ENCODE peak calls at places on chromosomes 11 and 22, in four cellular contexts. Y is spleen, D is stomach, L is Panc1. E is an unnamed sample.

GRCh38 chr11:46341454-46341853 is 5.8 kb upstream of the DGKZ start:
- DNase-seq in Y (no peak), D (no peak), L (no peak), E (no peak)

GRCh38 chr11:92941676-92942571 is 27.5 kb upstream of the MTNR1B start:
- DNase-seq in Y (no peak), D (no peak), L (peak), E (no peak)

GRCh38 chr11:109076870-109077269 is 345.1 kb upstream of the C11orf87 start:
- DNase-seq in D (no peak), Y (no peak), L (no peak), E (no peak)

GRCh38 chr11:110121204-110121603 is 28.0 kb downstream of the ZC3H12C start:
- DNase-seq in Y (no peak), L (no peak), D (no peak), E (no peak)

GRCh38 chr11:116838321-116839084 is 1.1 kb upstream of the APOA1 start:
- DNase-seq in Y (no peak), D (no peak), L (no peak), E (no peak)

GRCh38 chr11:83827940-83828554 is 541.9 kb upstream of the CCDC90B start:
- DNase-seq in L (peak), Y (no peak), D (no peak), E (no peak)

GRCh38 chr11:10692716-10693115 is 839 bp downstream of the IRAG1 start:
- DNase-seq in Y (no peak), L (no peak), D (no peak), E (no peak)

GRCh38 chr11:69367211-69367964 is 73.4 kb downstream of the MYEOV start:
- DNase-seq in D (peak), Y (no peak), L (no peak), E (no peak)

GRCh38 chr11:65571940-65572339 is 398 bp upstream of the FAM89B start:
- DNase-seq in L (no peak), D (peak), Y (no peak), E (no peak)

GRCh38 chr11:47524200-47524874 is 28.6 kb downstream of the CELF1 start:
- DNase-seq in L (no peak), D (peak), Y (no peak), E (no peak)

GRCh38 chr11:76655466-76656086 is 15.0 kb downstream of the LRRC32 start:
- DNase-seq in Y (no peak), D (no peak), L (no peak), E (no peak)

GRCh38 chr22:36453266-36453607 is 28.2 kb downstream of the TXN2 start:
- DNase-seq in Y (no peak), L (no peak), D (no peak), E (no peak)

GRCh38 chr11:45180888-45181594 is 34.6 kb downstream of the PRDM11 start:
- DNase-seq in D (peak), L (no peak), Y (no peak), E (peak)

GRCh38 chr11:115530752-115531151 is 26.5 kb upstream of the CADM1 start:
- DNase-seq in Y (no peak), L (no peak), D (no peak), E (no peak)

GRCh38 chr11:86484164-86484794 is 109.6 kb downstream of the CCDC81 start:
- DNase-seq in D (no peak), Y (no peak), L (peak), E (no peak)

GRCh38 chr22:37229012-37229804 is 14.9 kb downstream of the RAC2 start:
- DNase-seq in D (no peak), Y (peak), L (peak), E (no peak)

GRCh38 chr11:77130763-77131513 is 2.9 kb downstream of the MYO7A start:
- DNase-seq in D (peak), Y (no peak), L (no peak), E (no peak)

GRCh38 chr11:118437046-118437735 is 899 bp downstream of the KMT2A start:
- DNase-seq in D (no peak), L (no peak), Y (peak), E (peak)

GRCh38 chr11:78465169-78465942 is 47.7 kb upstream of the GAB2 start:
- DNase-seq in D (no peak), L (no peak), Y (peak), E (no peak)
- TF ChIP-seq CTCF in D (no peak), L (no peak), Y (no peak), E (no peak)

GRCh38 chr11:130163346-130164220 is 4.0 kb downstream of the ST14 start:
- DNase-seq in Y (no peak), L (no peak), D (peak), E (no peak)
- H3K27ac ChIP-seq in Y (peak), L (peak), D (peak), E (peak)

DNA sequence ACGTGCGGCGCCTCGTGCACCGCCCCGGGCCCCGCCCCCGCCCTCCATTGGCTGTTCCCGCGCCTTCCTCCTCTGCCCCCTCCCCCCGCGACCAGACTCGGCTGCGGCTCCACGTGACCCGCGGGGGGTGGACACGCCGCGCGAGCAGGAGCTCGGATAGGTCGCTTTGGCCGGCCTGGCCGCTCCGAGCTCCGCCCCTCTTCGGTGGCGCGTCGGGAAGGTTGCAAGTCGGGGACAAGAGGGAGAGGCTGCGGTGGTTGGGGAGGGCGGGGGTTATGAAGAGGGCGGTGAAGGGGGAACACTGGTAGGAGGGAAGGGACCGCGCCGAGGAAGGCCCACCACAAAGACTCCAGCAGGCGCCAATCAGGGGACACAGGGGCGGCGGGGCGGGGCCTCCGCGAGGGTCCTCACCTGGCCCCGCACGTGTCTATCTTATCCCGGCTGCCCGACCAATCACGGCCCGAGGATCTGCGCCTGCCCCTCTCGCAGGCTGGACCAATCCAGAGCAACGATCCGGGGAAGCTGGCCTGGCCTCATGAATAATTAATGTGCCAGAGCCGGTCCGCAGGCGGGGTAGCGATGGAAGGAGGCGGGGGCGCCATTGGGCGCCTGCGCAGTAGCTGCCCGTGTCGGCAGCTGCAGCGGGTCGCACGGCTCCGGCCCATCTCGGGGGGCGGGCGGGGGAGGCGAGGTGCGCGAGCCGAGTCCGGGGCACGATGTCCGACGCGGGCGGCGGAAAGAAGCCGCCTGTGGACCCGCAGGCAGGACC is at the start of gene TEF:
- DNase-seq in Y (peak), D (peak), L (peak), E (peak)
- TF ChIP-seq POLR2AphosphoS5 in Y (peak), D (peak), L (no peak), E (peak)

DNA sequence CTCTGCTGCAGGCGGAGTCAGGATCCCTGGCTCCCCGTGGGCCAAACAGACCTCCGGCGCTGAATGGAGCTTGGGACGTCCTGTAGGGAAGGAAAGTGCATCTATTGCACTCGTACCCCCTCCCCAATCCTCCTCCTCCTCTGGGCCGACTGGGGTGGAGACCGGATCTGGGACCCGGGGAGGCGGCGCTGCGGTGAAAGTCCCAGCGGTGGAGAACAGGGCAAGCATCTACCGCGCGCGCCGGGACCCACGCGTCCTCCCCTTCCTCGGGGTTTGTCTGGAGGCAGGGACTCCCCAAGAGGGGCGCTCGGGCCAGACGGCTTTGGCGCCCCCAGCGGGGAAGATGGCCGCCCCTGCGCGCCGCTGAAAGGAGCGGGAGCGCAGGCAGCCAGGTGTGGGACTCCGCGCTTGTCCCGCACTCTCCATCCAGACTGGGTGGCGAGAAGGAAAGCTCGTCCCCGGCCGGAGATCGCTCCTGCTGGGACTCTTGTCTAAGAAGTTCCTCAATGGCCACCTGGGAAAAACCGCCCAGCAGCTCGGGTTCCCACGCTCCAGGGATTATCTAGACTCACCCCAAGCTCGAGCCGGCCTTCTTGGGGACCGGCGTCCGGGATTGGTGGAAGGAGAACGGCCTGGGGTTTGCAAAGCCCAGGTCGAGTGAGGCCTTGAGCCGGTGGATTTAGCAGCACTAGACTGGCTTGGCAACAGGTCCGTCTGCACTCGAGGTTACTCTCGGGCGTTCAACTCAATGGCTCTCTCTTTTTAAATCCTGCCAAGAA is 718 bp downstream of the FADS2 start:
- DNase-seq in L (no peak), Y (no peak), D (no peak), E (no peak)
- TF ChIP-seq CTCF in L (peak), Y (no peak), D (no peak), E (no peak)

DNA sequence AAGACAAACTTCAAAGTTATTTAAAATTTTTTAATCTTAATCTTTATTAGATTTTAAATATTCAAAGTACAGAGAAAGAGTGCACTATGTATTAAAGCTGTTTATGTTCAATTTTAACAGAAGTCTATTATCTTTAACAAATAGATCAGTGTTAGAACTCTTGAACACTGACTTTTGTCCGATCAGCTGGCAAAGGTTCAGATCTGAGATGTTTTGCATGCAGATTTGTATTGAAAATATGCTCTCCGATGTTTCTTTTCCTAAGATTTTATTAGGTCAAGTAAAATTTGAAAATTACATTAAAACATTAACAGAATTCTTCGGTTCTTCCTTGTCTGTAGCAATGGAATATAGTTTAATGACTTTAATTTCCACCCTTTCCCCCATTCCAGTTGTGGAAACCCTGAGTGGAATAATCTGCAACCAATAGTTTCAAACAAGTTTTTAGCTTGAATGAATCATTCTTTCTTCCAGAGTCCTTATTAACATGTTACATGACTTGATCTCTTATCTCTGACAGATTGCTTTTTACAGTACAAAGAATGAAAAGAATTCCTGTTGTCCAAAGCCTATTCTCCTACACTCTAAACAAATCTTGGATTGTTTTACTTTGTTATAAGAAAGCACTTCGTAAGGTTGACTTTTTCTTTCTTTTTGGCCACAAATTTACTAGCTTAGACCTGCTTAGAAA is 11.4 kb upstream of the TCP11L1 start:
- DNase-seq in L (no peak), D (no peak), Y (no peak), E (no peak)
- H3K27ac ChIP-seq in L (no peak), D (no peak), Y (no peak), E (no peak)

GRCh38 chr11:35740061-35740824 is 77.7 kb downstream of the TRIM44 start:
- DNase-seq in L (no peak), Y (no peak), D (no peak), E (no peak)
- TF ChIP-seq POLR2AphosphoS5 in L (no peak), Y (no peak), D (no peak), E (no peak)

GRCh38 chr11:125305346-125305745 is 140.8 kb downstream of the PKNOX2 start:
- DNase-seq in L (no peak), Y (no peak), D (no peak), E (no peak)
- TF ChIP-seq CTCF in L (no peak), Y (no peak), D (no peak), E (no peak)

DNA sequence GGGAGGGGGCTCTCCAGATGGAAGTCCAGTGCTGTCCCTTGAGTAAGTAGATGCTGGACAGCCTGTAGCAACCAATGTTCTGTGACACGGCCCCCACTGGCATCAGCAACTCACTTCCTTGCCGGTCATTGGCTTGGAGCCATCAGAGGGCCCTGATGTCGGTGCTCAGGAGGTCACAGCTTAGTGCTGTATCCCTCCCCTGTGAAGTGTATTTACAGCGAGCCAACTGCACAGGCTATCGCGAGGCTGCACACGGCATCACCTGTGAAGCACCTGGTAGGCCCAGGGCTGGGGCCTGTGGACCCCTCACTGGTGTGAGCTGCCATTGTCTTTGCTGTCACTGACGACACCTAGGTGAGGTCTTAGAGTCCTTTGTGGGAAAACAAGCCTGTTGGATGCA is 13.4 kb upstream of the ACR start:
- DNase-seq in Y (no peak), D (no peak), L (no peak), E (no peak)
- H3K27ac ChIP-seq in Y (no peak), D (no peak), L (no peak), E (no peak)

GRCh38 chr11:360326-361280 is 8.7 kb upstream of the B4GALNT4 start:
- DNase-seq in D (no peak), L (no peak), Y (peak), E (peak)

GRCh38 chr11:364991-365390 is 4.3 kb upstream of the B4GALNT4 start:
- DNase-seq in Y (peak), D (no peak), L (no peak), E (no peak)

GRCh38 chr11:362642-363442 is 6.5 kb upstream of the B4GALNT4 start:
- DNase-seq in Y (peak), L (no peak), D (no peak), E (no peak)

GRCh38 chr11:365831-366230 is 3.5 kb upstream of the B4GALNT4 start:
- DNase-seq in D (no peak), Y (peak), L (no peak), E (no peak)

DNA sequence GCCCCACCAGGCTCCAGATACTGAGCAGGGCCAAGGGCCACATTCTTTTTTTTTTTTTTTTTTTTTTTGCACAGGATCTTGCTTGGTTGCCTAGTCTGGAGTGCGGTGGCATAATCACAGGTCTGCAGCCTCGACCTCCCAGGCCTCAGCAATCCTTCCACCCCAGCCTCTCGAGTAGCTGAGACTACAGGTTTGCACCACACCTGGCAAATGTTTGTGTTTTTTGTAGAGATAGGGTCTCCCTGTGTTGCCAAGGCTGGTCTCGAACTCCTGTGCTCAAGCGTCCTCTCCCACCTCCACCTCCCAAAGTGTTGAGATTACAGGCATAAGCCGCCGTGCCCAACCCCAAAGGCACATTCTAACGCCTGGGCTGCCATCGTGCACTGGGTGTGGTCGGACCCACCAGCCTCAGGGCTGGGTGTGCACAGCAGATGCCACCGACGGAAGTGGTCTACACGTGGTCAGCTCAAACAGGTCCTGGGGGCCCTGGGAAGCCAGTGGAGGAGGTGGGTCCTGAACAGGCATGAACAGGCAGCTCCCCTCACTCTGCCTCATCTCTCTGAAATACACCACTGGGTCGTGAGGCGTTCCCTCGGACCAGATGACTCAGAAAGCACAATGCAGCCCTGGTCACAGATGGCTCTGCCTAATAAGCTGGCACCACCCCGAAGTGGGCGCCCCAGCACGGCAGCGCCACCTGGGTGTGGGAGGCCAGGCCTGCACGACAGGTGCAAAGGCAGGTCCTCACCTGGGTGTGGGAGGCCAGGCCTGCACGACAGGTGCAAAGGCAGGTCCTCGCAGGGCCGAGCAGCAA is 5.1 kb upstream of the B4GALNT4 start:
- DNase-seq in L (peak), Y (peak), D (peak), E (peak)
- TF ChIP-seq POLR2AphosphoS5 in L (no peak), Y (no peak), D (no peak), E (no peak)

DNA sequence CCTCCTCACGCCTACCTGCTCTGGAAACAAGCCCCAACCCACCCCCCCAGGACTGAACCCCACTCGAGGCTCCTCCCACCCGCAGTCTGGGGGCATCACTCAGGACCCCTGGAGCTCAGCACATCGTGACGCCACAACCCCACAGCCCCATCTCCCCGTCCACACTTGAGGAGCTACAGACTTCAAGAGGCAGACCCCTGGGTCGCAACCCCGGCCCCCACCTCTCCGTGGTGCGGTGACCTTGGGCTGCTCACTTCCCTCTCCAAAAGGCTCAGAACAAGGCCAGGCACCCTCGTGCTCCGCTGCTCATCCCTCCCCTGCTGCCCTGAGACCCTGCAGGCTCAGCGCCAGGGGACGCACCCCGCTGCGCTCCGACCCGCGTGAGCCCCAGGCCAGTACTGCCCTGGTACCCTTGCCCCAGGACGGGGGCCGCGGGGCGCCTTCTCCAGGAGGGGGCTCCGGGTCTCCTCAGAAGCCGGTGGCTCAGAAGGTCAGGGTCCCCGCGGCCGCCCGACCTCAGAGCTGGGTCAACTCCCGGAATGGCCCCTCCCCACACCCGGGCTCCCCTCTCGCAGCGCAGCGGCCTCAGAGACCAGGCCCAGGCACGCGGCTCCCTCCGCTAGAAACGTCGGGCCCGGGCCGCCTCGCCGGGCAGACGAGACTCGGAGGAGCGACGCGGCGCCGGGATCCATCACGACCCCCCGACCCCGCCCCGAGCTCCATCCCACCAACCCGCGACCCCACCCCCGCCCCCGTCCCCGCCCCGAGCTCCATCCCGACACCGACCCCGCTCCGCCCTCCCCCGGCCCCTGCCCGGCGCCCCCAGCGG is 614 bp downstream of the GATD1 start:
- DNase-seq in L (no peak), Y (peak), D (no peak), E (no peak)
- TF ChIP-seq CTCF in L (no peak), Y (no peak), D (no peak), E (no peak)